ENCODE peak calls at places on chromosomes 1 and 21, in ten cellular contexts. One of them, this sample, is unnamed.

GRCh38 chr1:202018226-202018475 is 7.8 kb downstream of the ELF3 start:
- DNase-seq in prostate gland: no peak
- DNase-seq in BE2C: no peak
- DNase-seq in left ventricle myocardium inferior: no peak
- DNase-seq in cardiac muscle cell: no peak
- DNase-seq in astrocyte: no peak
- DNase-seq in stomach: no peak
- DNase-seq in mucosa of descending colon: no peak
- DNase-seq in suprapubic skin: no peak
- DNase-seq in lower lobe of right lung: no peak
- DNase-seq in this sample: no peak

GRCh38 chr1:247228133-247228532 is 27.7 kb upstream of the VN1R5 start:
- DNase-seq in BE2C: peak; percentile 46
- DNase-seq in stomach: no peak
- DNase-seq in mucosa of descending colon: no peak
- DNase-seq in lower lobe of right lung: no peak
- DNase-seq in suprapubic skin: no peak
- DNase-seq in left ventricle myocardium inferior: no peak
- DNase-seq in cardiac muscle cell: peak; percentile 25
- DNase-seq in astrocyte: peak; percentile 15
- DNase-seq in prostate gland: no peak
- DNase-seq in this sample: no peak

GRCh38 chr1:145878724-145879123 is 6.9 kb downstream of the ANKRD35 start:
- DNase-seq in cardiac muscle cell: no peak
- DNase-seq in BE2C: no peak
- DNase-seq in stomach: no peak
- DNase-seq in lower lobe of right lung: no peak
- DNase-seq in mucosa of descending colon: no peak
- DNase-seq in left ventricle myocardium inferior: no peak
- DNase-seq in astrocyte: no peak
- DNase-seq in prostate gland: no peak
- DNase-seq in suprapubic skin: no peak
- DNase-seq in this sample: no peak

GRCh38 chr1:41955461-41956159 is 36.9 kb upstream of the HIVEP3 start:
- DNase-seq in stomach: no peak
- DNase-seq in astrocyte: peak; percentile 95
- DNase-seq in cardiac muscle cell: peak; percentile 78
- DNase-seq in suprapubic skin: no peak
- DNase-seq in left ventricle myocardium inferior: no peak
- DNase-seq in prostate gland: no peak
- DNase-seq in BE2C: no peak
- DNase-seq in lower lobe of right lung: no peak
- DNase-seq in mucosa of descending colon: no peak
- DNase-seq in this sample: peak; percentile 75

GRCh38 chr1:87052400-87052799 is 138.0 kb downstream of the HS2ST1 start:
- DNase-seq in prostate gland: no peak
- DNase-seq in stomach: no peak
- DNase-seq in mucosa of descending colon: no peak
- DNase-seq in BE2C: no peak
- DNase-seq in suprapubic skin: no peak
- DNase-seq in lower lobe of right lung: no peak
- DNase-seq in left ventricle myocardium inferior: no peak
- DNase-seq in astrocyte: no peak
- DNase-seq in cardiac muscle cell: no peak
- DNase-seq in this sample: no peak

GRCh38 chr1:151619489-151620093 is 7.7 kb downstream of the SNX27 start:
- DNase-seq in left ventricle myocardium inferior: no peak
- DNase-seq in stomach: no peak
- DNase-seq in BE2C: no peak
- DNase-seq in mucosa of descending colon: no peak
- DNase-seq in lower lobe of right lung: no peak
- DNase-seq in suprapubic skin: no peak
- DNase-seq in astrocyte: peak; percentile 55
- DNase-seq in prostate gland: no peak
- DNase-seq in cardiac muscle cell: peak; percentile 56
- DNase-seq in this sample: no peak

GRCh38 chr21:37383066-37383465 is 16.5 kb downstream of the DYRK1A start:
- DNase-seq in astrocyte: no peak
- DNase-seq in BE2C: no peak
- DNase-seq in stomach: no peak
- DNase-seq in mucosa of descending colon: no peak
- DNase-seq in lower lobe of right lung: no peak
- DNase-seq in left ventricle myocardium inferior: no peak
- DNase-seq in prostate gland: no peak
- DNase-seq in cardiac muscle cell: peak; percentile 78
- DNase-seq in suprapubic skin: no peak
- DNase-seq in this sample: no peak

GRCh38 chr1:3352084-3352951 is 102.1 kb upstream of the ARHGEF16 start:
- DNase-seq in left ventricle myocardium inferior: no peak
- DNase-seq in suprapubic skin: no peak
- DNase-seq in astrocyte: peak; percentile 85
- DNase-seq in prostate gland: peak; percentile 35
- DNase-seq in BE2C: no peak
- DNase-seq in stomach: no peak
- DNase-seq in mucosa of descending colon: no peak
- DNase-seq in cardiac muscle cell: peak; percentile 65
- DNase-seq in lower lobe of right lung: no peak
- DNase-seq in this sample: no peak

GRCh38 chr1:221725683-221726330 is 16.1 kb downstream of the DUSP10 start:
- DNase-seq in astrocyte: peak; percentile 57
- DNase-seq in left ventricle myocardium inferior: no peak
- DNase-seq in mucosa of descending colon: no peak
- DNase-seq in stomach: no peak
- DNase-seq in cardiac muscle cell: peak; percentile 42
- DNase-seq in lower lobe of right lung: no peak
- DNase-seq in BE2C: no peak
- DNase-seq in prostate gland: no peak
- DNase-seq in suprapubic skin: no peak
- DNase-seq in this sample: no peak

GRCh38 chr1:180101411-180101810 is 53.3 kb upstream of the QSOX1 start:
- DNase-seq in stomach: no peak
- DNase-seq in prostate gland: no peak
- DNase-seq in BE2C: no peak
- DNase-seq in astrocyte: no peak
- DNase-seq in cardiac muscle cell: no peak
- DNase-seq in left ventricle myocardium inferior: no peak
- DNase-seq in mucosa of descending colon: no peak
- DNase-seq in suprapubic skin: no peak
- DNase-seq in lower lobe of right lung: no peak
- DNase-seq in this sample: no peak

GRCh38 chr1:212561501-212561931 is 47.0 kb upstream of the ATF3 start:
- DNase-seq in suprapubic skin: peak; percentile 58
- DNase-seq in left ventricle myocardium inferior: no peak
- DNase-seq in mucosa of descending colon: no peak
- DNase-seq in prostate gland: no peak
- DNase-seq in cardiac muscle cell: peak; percentile 11
- DNase-seq in stomach: no peak
- DNase-seq in BE2C: no peak
- DNase-seq in astrocyte: peak; percentile 68
- DNase-seq in lower lobe of right lung: no peak
- DNase-seq in this sample: no peak

GRCh38 chr1:9281071-9281827 is 11.4 kb upstream of the SPSB1 start:
- DNase-seq in stomach: no peak
- DNase-seq in astrocyte: peak; percentile 37
- DNase-seq in suprapubic skin: no peak
- DNase-seq in left ventricle myocardium inferior: no peak
- DNase-seq in prostate gland: no peak
- DNase-seq in cardiac muscle cell: peak; percentile 52
- DNase-seq in mucosa of descending colon: peak; percentile 46
- DNase-seq in lower lobe of right lung: no peak
- DNase-seq in BE2C: no peak
- DNase-seq in this sample: no peak

GRCh38 chr1:60913039-60913438 is 169.3 kb upstream of the NFIA start:
- DNase-seq in lower lobe of right lung: no peak
- DNase-seq in cardiac muscle cell: no peak
- DNase-seq in prostate gland: no peak
- DNase-seq in BE2C: no peak
- DNase-seq in left ventricle myocardium inferior: no peak
- DNase-seq in astrocyte: no peak
- DNase-seq in suprapubic skin: no peak
- DNase-seq in mucosa of descending colon: no peak
- DNase-seq in stomach: no peak
- DNase-seq in this sample: no peak

GRCh38 chr1:245863566-245864184 is 643.4 kb downstream of the SMYD3 start:
- DNase-seq in left ventricle myocardium inferior: no peak
- DNase-seq in suprapubic skin: no peak
- DNase-seq in BE2C: no peak
- DNase-seq in mucosa of descending colon: no peak
- DNase-seq in astrocyte: peak; percentile 96
- DNase-seq in lower lobe of right lung: no peak
- DNase-seq in prostate gland: no peak
- DNase-seq in cardiac muscle cell: peak; percentile 44
- DNase-seq in stomach: no peak
- DNase-seq in this sample: no peak

GRCh38 chr21:46256501-46256994 is 28.0 kb upstream of the LSS start:
- DNase-seq in BE2C: no peak
- DNase-seq in stomach: no peak
- DNase-seq in left ventricle myocardium inferior: peak; percentile 67
- DNase-seq in prostate gland: no peak
- DNase-seq in suprapubic skin: no peak
- DNase-seq in mucosa of descending colon: no peak
- DNase-seq in cardiac muscle cell: no peak
- DNase-seq in lower lobe of right lung: no peak
- DNase-seq in astrocyte: no peak
- DNase-seq in this sample: no peak

GRCh38 chr1:161839591-161839990 is 73.5 kb downstream of the ATF6 start:
- DNase-seq in cardiac muscle cell: no peak
- DNase-seq in stomach: no peak
- DNase-seq in lower lobe of right lung: no peak
- DNase-seq in left ventricle myocardium inferior: no peak
- DNase-seq in prostate gland: no peak
- DNase-seq in mucosa of descending colon: no peak
- DNase-seq in astrocyte: no peak
- DNase-seq in BE2C: no peak
- DNase-seq in suprapubic skin: no peak
- DNase-seq in this sample: no peak
- TF ChIP-seq CTCF in cardiac muscle cell: no peak
- TF ChIP-seq CTCF in stomach: no peak
- TF ChIP-seq CTCF in lower lobe of right lung: no peak
- TF ChIP-seq CTCF in left ventricle myocardium inferior: no peak
- TF ChIP-seq CTCF in prostate gland: no peak
- TF ChIP-seq CTCF in mucosa of descending colon: no peak
- TF ChIP-seq CTCF in astrocyte: no peak
- TF ChIP-seq CTCF in BE2C: no peak
- TF ChIP-seq CTCF in suprapubic skin: no peak
- TF ChIP-seq CTCF in this sample: no peak

DNA sequence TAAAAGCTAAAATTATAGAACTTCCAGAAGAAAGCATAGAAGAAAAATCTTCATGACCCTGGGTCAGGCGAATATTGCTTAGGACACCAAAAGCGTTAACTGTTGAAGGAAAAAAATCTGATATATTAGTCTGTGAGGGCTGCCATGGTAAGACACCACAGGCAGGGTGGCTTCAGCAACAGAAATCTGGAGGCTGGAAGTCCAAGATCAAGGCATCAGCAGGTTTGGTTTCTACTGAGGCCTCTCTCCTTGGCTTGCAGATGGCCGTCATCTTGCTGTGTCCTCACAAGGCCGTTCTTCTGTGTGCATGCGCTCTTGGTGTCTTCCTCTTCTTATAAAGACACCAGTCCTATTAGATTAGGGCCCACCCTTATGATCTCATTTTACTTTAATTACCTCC is 14.5 kb downstream of the IFNLR1 start:
- DNase-seq in astrocyte: no peak
- DNase-seq in cardiac muscle cell: no peak
- DNase-seq in left ventricle myocardium inferior: no peak
- DNase-seq in suprapubic skin: peak; percentile 19
- DNase-seq in prostate gland: no peak
- DNase-seq in lower lobe of right lung: no peak
- DNase-seq in mucosa of descending colon: no peak
- DNase-seq in stomach: no peak
- DNase-seq in BE2C: no peak
- DNase-seq in this sample: no peak
- H3K36me3 ChIP-seq in astrocyte: no peaks in the 10 kb centered on the region
- H3K36me3 ChIP-seq in cardiac muscle cell: no peaks in the 10 kb centered on the region
- H3K36me3 ChIP-seq in left ventricle myocardium inferior: no peaks in the 10 kb centered on the region
- H3K36me3 ChIP-seq in suprapubic skin: peaks cover 5% of the 10 kb centered on the region
- H3K36me3 ChIP-seq in prostate gland: no peaks in the 10 kb centered on the region
- H3K36me3 ChIP-seq in lower lobe of right lung: no peaks in the 10 kb centered on the region
- H3K36me3 ChIP-seq in mucosa of descending colon: no peaks in the 10 kb centered on the region
- H3K36me3 ChIP-seq in stomach: peaks cover 10% of the 10 kb centered on the region
- H3K36me3 ChIP-seq in BE2C: no peaks in the 10 kb centered on the region
- H3K36me3 ChIP-seq in this sample: peaks cover 15% of the 10 kb centered on the region

GRCh38 chr1:55323760-55324159 is 108.6 kb upstream of the USP24 start:
- DNase-seq in prostate gland: no peak
- DNase-seq in lower lobe of right lung: no peak
- DNase-seq in suprapubic skin: no peak
- DNase-seq in BE2C: no peak
- DNase-seq in stomach: no peak
- DNase-seq in mucosa of descending colon: no peak
- DNase-seq in left ventricle myocardium inferior: no peak
- DNase-seq in astrocyte: no peak
- DNase-seq in cardiac muscle cell: no peak
- DNase-seq in this sample: no peak

GRCh38 chr1:55322842-55323241 is 107.7 kb upstream of the USP24 start:
- DNase-seq in astrocyte: no peak
- DNase-seq in left ventricle myocardium inferior: no peak
- DNase-seq in mucosa of descending colon: no peak
- DNase-seq in lower lobe of right lung: no peak
- DNase-seq in suprapubic skin: no peak
- DNase-seq in stomach: no peak
- DNase-seq in prostate gland: no peak
- DNase-seq in BE2C: no peak
- DNase-seq in cardiac muscle cell: no peak
- DNase-seq in this sample: no peak

GRCh38 chr1:55329091-55329490 is 113.9 kb upstream of the USP24 start:
- DNase-seq in prostate gland: no peak
- DNase-seq in mucosa of descending colon: no peak
- DNase-seq in stomach: no peak
- DNase-seq in suprapubic skin: no peak
- DNase-seq in lower lobe of right lung: no peak
- DNase-seq in astrocyte: no peak
- DNase-seq in cardiac muscle cell: peak; percentile 51
- DNase-seq in BE2C: no peak
- DNase-seq in left ventricle myocardium inferior: peak; percentile 34
- DNase-seq in this sample: no peak

GRCh38 chr1:55329826-55330432 is 114.8 kb upstream of the USP24 start:
- DNase-seq in astrocyte: no peak
- DNase-seq in prostate gland: no peak
- DNase-seq in BE2C: no peak
- DNase-seq in left ventricle myocardium inferior: no peak
- DNase-seq in lower lobe of right lung: no peak
- DNase-seq in mucosa of descending colon: no peak
- DNase-seq in suprapubic skin: no peak
- DNase-seq in cardiac muscle cell: no peak
- DNase-seq in stomach: no peak
- DNase-seq in this sample: no peak

GRCh38 chr1:55326496-55326895 is 111.3 kb upstream of the USP24 start:
- DNase-seq in prostate gland: no peak
- DNase-seq in astrocyte: no peak
- DNase-seq in lower lobe of right lung: no peak
- DNase-seq in cardiac muscle cell: no peak
- DNase-seq in BE2C: no peak
- DNase-seq in left ventricle myocardium inferior: no peak
- DNase-seq in mucosa of descending colon: no peak
- DNase-seq in stomach: no peak
- DNase-seq in suprapubic skin: no peak
- DNase-seq in this sample: no peak
- H3K4me3 ChIP-seq in prostate gland: no peak overlapping the region
- H3K4me3 ChIP-seq in astrocyte: no peak overlapping the region
- H3K4me3 ChIP-seq in lower lobe of right lung: no peak overlapping the region
- H3K4me3 ChIP-seq in cardiac muscle cell: no peak overlapping the region
- H3K4me3 ChIP-seq in BE2C: no peak overlapping the region
- H3K4me3 ChIP-seq in left ventricle myocardium inferior: no peak overlapping the region
- H3K4me3 ChIP-seq in mucosa of descending colon: no peak overlapping the region
- H3K4me3 ChIP-seq in stomach: no peak overlapping the region
- H3K4me3 ChIP-seq in suprapubic skin: no peak overlapping the region
- H3K4me3 ChIP-seq in this sample: no peak overlapping the region

GRCh38 chr1:31771891-31772668 is 7.9 kb upstream of the ADGRB2 start:
- DNase-seq in lower lobe of right lung: no peak
- DNase-seq in suprapubic skin: no peak
- DNase-seq in cardiac muscle cell: peak; percentile 32
- DNase-seq in astrocyte: no peak
- DNase-seq in prostate gland: no peak
- DNase-seq in mucosa of descending colon: no peak
- DNase-seq in left ventricle myocardium inferior: no peak
- DNase-seq in stomach: no peak
- DNase-seq in BE2C: no peak
- DNase-seq in this sample: no peak
- TF ChIP-seq CTCF in lower lobe of right lung: no peak
- TF ChIP-seq CTCF in suprapubic skin: no peak
- TF ChIP-seq CTCF in cardiac muscle cell: no peak
- TF ChIP-seq CTCF in astrocyte: no peak
- TF ChIP-seq CTCF in prostate gland: no peak
- TF ChIP-seq CTCF in mucosa of descending colon: no peak
- TF ChIP-seq CTCF in left ventricle myocardium inferior: no peak
- TF ChIP-seq CTCF in stomach: no peak
- TF ChIP-seq CTCF in BE2C: no peak
- TF ChIP-seq CTCF in this sample: no peak